ENCODE peak calls at places on chromosomes 1 and 21, in ten cellular contexts. R is cardiac muscle cell, Q is thoracic aorta, H is adrenal gland, I is A549, D is body of pancreas, T is fibroblast of lung, F is Panc1, G is heart right ventricle, P is SK-N-SH. B is an unnamed sample.
A peak's percentile ranks its signal among the peaks of the same experiment; 100 is the strongest.

GRCh38 chr1:45299981-45300668 is 26.6 kb upstream of the HPDL start:
- DNase-seq in P (peak; percentile 66), R (peak; percentile 90), T (peak; percentile 67), G (no peak), D (peak; percentile 46), I (peak; percentile 73), H (peak; percentile 69), F (peak; percentile 65), Q (no peak), B (peak; percentile 52)

GRCh38 chr1:210787800-210788199 is 346.1 kb downstream of the KCNH1 start:
- DNase-seq in G (no peak), T (no peak), I (no peak), H (no peak), Q (no peak), R (no peak), D (no peak), P (peak; percentile 41), F (no peak), B (no peak)

GRCh38 chr1:28194326-28195035 is 18.0 kb upstream of the PTAFR start:
- DNase-seq in Q (no peak), H (no peak), P (no peak), R (no peak), G (no peak), F (no peak), D (no peak), T (no peak), I (no peak), B (no peak)

GRCh38 chr1:200029624-200030074 is 2.1 kb downstream of the NR5A2 start:
- DNase-seq in T (no peak), D (no peak), R (no peak), P (no peak), F (no peak), I (no peak), G (no peak), H (no peak), Q (no peak), B (no peak)

GRCh38 chr1:10796029-10796944 is at the start of gene CASZ1:
- DNase-seq in D (peak; percentile 88), I (peak; percentile 85), H (peak; percentile 84), R (peak; percentile 92), T (peak; percentile 91), G (peak; percentile 79), Q (peak; percentile 13), P (peak; percentile 99), F (peak; percentile 62), B (peak; percentile 81)

GRCh38 chr1:37478890-37479254 is 4.5 kb downstream of the ZC3H12A start:
- DNase-seq in D (no peak), I (peak; percentile 22), T (peak; percentile 54), R (peak; percentile 74), G (no peak), H (no peak), P (no peak), F (no peak), Q (no peak), B (no peak)

GRCh38 chr1:217137210-217137871 is 414.1 kb upstream of the ESRRG start:
- DNase-seq in I (no peak), G (no peak), D (peak; percentile 29), F (no peak), R (no peak), T (no peak), P (peak; percentile 16), H (no peak), Q (no peak), B (no peak)

GRCh38 chr21:22456241-22456640 is 1458.0 kb downstream of the NCAM2 start:
- DNase-seq in I (no peak), R (no peak), P (no peak), D (no peak), H (no peak), Q (no peak), F (no peak), T (no peak), G (no peak), B (no peak)

GRCh38 chr1:94602312-94602711 is 60.8 kb upstream of the F3 start:
- DNase-seq in P (no peak), I (no peak), T (peak; percentile 77), Q (no peak), F (no peak), G (no peak), H (peak; percentile 17), D (no peak), R (peak; percentile 84), B (no peak)

GRCh38 chr21:20661221-20661620 is 337.0 kb upstream of the NCAM2 start:
- DNase-seq in Q (no peak), P (no peak), H (no peak), T (no peak), G (no peak), R (no peak), I (no peak), D (no peak), F (no peak), B (no peak)

GRCh38 chr1:9118186-9118585 is 10.7 kb downstream of the GPR157 start:
- DNase-seq in H (no peak), T (no peak), P (no peak), Q (no peak), I (no peak), R (no peak), D (no peak), G (no peak), F (no peak), B (no peak)

GRCh38 chr1:74465193-74465681 is 47.2 kb downstream of the LRRC53 start:
- DNase-seq in H (no peak), I (no peak), T (no peak), R (no peak), G (no peak), Q (no peak), D (no peak), F (no peak), P (no peak), B (no peak)

GRCh38 chr1:229349463-229350385 is 6.9 kb upstream of the CCSAP start:
- DNase-seq in R (no peak), G (no peak), P (no peak), I (no peak), D (no peak), F (no peak), T (no peak), Q (no peak), H (no peak), B (no peak)

DNA sequence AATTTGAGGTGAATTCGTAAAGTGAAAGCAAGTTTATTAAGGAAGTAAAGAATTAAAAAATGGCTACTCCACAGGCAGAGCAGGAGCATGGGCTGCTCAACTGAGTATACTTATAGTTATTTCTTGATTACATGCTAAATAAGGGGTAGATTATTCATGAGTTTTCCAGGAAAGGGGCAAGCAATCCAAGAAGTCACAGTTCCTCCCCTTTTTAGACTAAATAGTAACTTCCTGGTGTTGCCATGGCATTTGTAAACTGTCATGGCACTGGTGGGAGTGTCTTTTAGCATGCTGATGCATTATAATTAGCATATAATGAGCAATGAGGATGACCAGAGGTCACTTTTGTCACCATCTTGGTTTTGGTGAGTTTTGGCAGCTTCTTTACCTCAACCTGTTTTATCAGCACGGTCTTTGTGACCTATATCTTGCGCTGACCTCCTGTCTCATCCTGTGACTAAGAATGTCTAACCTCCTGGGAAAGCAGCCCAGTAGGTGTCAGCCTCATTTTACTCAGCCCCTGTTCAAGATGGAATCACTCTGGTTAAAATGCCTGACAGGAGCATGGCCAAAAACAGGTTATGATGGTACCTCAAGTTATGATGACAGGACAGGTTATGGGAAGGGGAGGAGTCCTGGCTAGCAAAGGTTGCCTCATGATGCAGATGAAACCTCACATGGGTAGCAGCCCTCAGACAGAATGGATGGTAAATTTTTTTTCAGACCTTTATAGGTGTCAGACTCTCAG is 49.8 kb downstream of the SIPA1L2 start:
- DNase-seq in F (no peak), H (peak; percentile 50), T (no peak), P (no peak), R (no peak), I (no peak), D (no peak), Q (no peak), G (no peak), B (no peak)
- H3K4me1 ChIP-seq in F (no peaks in the 10 kb centered on the region), H (peaks cover 30% of the 10 kb centered on the region), T (no peaks in the 10 kb centered on the region), P (no peaks in the 10 kb centered on the region), R (peaks cover 12% of the 10 kb centered on the region), I (no peaks in the 10 kb centered on the region), D (no peaks in the 10 kb centered on the region), Q (no peaks in the 10 kb centered on the region), G (peaks cover 77% of the 10 kb centered on the region), B (peaks cover 18% of the 10 kb centered on the region)

GRCh38 chr1:152759453-152760173 is 1.8 kb downstream of the KPRP start:
- DNase-seq in G (no peak), F (no peak), P (no peak), T (no peak), Q (no peak), I (no peak), R (no peak), D (no peak), H (no peak), B (no peak)
- H3K9me3 ChIP-seq in G (no peaks in the 10 kb centered on the region), F (no peaks in the 10 kb centered on the region), P (no peaks in the 10 kb centered on the region), T (no peaks in the 10 kb centered on the region), Q (no peaks in the 10 kb centered on the region), I (no peaks in the 10 kb centered on the region), R (no peaks in the 10 kb centered on the region), D (no peaks in the 10 kb centered on the region), H (no peaks in the 10 kb centered on the region), B (no peaks in the 10 kb centered on the region)

DNA sequence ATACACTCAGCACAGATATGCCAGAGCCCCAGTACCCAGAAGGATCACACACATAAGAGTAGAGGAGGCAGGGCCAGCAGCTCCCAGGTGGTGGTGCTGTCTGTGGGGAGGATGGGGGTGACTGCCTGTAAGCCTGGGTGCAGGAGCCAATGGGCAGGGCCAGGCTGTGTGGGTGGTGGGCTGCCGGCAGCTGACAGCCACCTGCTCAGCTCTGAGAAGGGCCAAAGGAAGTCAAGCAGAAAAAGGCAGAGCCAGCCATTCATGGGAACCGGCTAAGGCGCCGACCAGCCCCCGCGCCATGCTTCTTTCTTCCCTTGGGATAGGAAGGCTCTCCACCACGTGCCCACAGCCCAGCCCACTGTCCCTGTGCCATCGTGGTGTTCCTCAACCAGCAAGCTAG is 14.1 kb downstream of the PIK3C2B start:
- DNase-seq in P (no peak), T (no peak), D (no peak), G (no peak), H (no peak), R (no peak), F (no peak), Q (no peak), I (no peak), B (no peak)
- H3K4me1 ChIP-seq in P (peaks cover 13% of the 10 kb centered on the region), T (no peaks in the 10 kb centered on the region), D (peaks cover 68% of the 10 kb centered on the region), G (peaks cover 100% of the 10 kb centered on the region), H (peaks cover 37% of the 10 kb centered on the region), R (peaks cover 21% of the 10 kb centered on the region), F (peaks cover 3% of the 10 kb centered on the region), Q (peaks cover 46% of the 10 kb centered on the region), I (peaks cover 27% of the 10 kb centered on the region), B (peaks cover 11% of the 10 kb centered on the region)

GRCh38 chr1:49333946-49334345 is 557.3 kb upstream of the BEND5 start:
- DNase-seq in Q (no peak), D (no peak), P (no peak), H (no peak), G (no peak), I (no peak), T (peak; percentile 14), R (no peak), F (no peak), B (no peak)

DNA sequence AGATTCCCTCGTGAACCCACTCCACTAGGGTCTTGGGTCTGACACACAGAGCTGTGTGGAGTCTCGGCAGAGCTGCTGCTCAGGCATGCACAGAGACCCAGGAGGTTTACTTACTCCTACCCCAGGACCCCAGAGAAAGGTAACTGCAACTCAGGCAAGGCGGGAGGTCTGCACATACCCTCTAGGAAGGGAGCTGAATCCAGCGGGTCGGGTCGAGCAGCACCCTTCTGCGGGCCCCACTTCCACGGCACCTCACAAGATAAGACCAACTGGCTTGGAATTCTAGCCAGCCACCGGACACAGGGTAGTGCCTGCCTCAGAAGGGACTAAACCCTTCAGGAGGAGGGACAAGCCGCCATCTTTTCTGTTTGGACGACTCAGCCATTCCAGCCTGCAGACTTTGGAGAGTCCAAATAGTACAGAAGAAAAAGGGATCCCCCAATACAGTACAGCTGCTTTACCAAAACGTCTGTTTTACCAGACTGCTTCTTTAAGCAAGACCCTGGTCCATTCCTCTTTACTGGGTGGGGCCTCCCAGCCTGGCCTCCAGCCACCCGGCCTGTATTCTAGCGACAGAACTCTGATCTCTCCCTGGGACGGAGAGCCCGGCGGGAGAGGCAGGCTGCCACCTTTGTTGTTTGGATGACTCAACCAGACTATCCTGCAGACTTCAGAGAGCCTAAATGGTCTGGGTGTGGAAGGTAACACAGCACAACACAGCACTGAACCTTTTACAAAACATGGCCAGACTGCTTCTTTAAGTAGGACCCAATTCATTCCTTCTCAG is 554.6 kb upstream of the BEND5 start:
- DNase-seq in R (no peak), F (no peak), P (no peak), Q (no peak), H (no peak), T (no peak), G (no peak), I (no peak), D (no peak), B (no peak)
- H3K9me3 ChIP-seq in R (no peaks in the 10 kb centered on the region), F (no peaks in the 10 kb centered on the region), P (no peaks in the 10 kb centered on the region), Q (no peaks in the 10 kb centered on the region), H (no peaks in the 10 kb centered on the region), T (no peaks in the 10 kb centered on the region), G (no peaks in the 10 kb centered on the region), I (no peaks in the 10 kb centered on the region), D (no peaks in the 10 kb centered on the region), B (no peaks in the 10 kb centered on the region)